ENCODE peak calls at places on chromosomes 11 and 22, in eight cellular contexts. Y is H9, Q is hepatocyte, D is GM12865, M is neural progenitor cell, G is B cell, K is ovary, C is fibroblast of villous mesenchyme. A is an unnamed sample.

GRCh38 chr11:30282289-30282631 is 40.6 kb upstream of the ARL14EP start:
- DNase-seq in Y (no peak), Q (no peak), D (peak), M (no peak), G (no peak), K (no peak), C (no peak), A (peak)

GRCh38 chr11:86688398-86689179 is 16.2 kb upstream of the ME3 start:
- DNase-seq in Y (no peak), Q (no peak), D (peak), M (no peak), G (no peak), K (no peak), C (peak), A (no peak)

GRCh38 chr11:130513132-130513531 is 64.7 kb downstream of the ADAMTS15 start:
- DNase-seq in Y (no peak), Q (no peak), D (no peak), M (no peak), G (no peak), K (no peak), C (peak), A (no peak)

GRCh38 chr22:20571531-20572007 is 64.2 kb downstream of the MED15 start:
- DNase-seq in Y (peak), Q (no peak), D (peak), M (peak), G (no peak), K (no peak), C (peak), A (peak)

GRCh38 chr11:108235192-108235591 is 12.3 kb downstream of the ATM start:
- DNase-seq in Y (no peak), Q (no peak), D (no peak), M (no peak), G (no peak), K (no peak), C (peak), A (no peak)

GRCh38 chr11:783581-784015 is 6.3 kb downstream of the CEND1 start:
- DNase-seq in Y (peak), Q (peak), D (no peak), M (peak), G (no peak), K (peak), C (peak), A (peak)

GRCh38 chr11:110432713-110433392 is 3.1 kb downstream of the FDX1 start:
- DNase-seq in Y (no peak), Q (no peak), D (no peak), M (peak), G (no peak), K (no peak), C (no peak), A (no peak)

GRCh38 chr11:116261616-116262015 is 511.2 kb downstream of the BUD13 start:
- DNase-seq in Y (no peak), Q (no peak), D (no peak), M (no peak), G (no peak), K (no peak), C (no peak), A (no peak)

GRCh38 chr11:65412271-65413076 is 10.1 kb upstream of the NEAT1 start:
- DNase-seq in Y (no peak), Q (no peak), D (no peak), M (no peak), G (peak), K (peak), C (no peak), A (no peak)

GRCh38 chr11:11010624-11011127 is 152.8 kb upstream of the ZBED5 start:
- DNase-seq in Y (peak), Q (peak), D (peak), M (peak), G (no peak), K (no peak), C (peak), A (peak)

GRCh38 chr22:49566693-49567092 is 261.0 kb downstream of the BRD1 start:
- DNase-seq in Y (peak), Q (no peak), D (no peak), M (no peak), G (no peak), K (no peak), C (no peak), A (no peak)

GRCh38 chr11:111417011-111417765 is 38.1 kb upstream of the POU2AF1 start:
- DNase-seq in Y (no peak), Q (no peak), D (peak), M (no peak), G (peak), K (no peak), C (peak), A (no peak)

GRCh38 chr11:11229691-11230090 is 123.4 kb downstream of the CSNK2A3 start:
- DNase-seq in Y (no peak), Q (no peak), D (no peak), M (no peak), G (no peak), K (no peak), C (no peak), A (no peak)

GRCh38 chr11:75893202-75893601 is 78.2 kb downstream of the UVRAG start:
- DNase-seq in Y (no peak), Q (no peak), D (no peak), M (no peak), G (no peak), K (no peak), C (no peak), A (no peak)

GRCh38 chr22:25702046-25702445 is 39.9 kb upstream of the MYO18B start:
- DNase-seq in Y (no peak), Q (no peak), D (peak), M (no peak), G (no peak), K (no peak), C (peak), A (no peak)

GRCh38 chr11:44868021-44868420 is 82.7 kb downstream of the TP53I11 start:
- DNase-seq in Y (no peak), Q (no peak), D (no peak), M (no peak), G (no peak), K (no peak), C (no peak), A (no peak)

GRCh38 chr22:36860821-36861659 is at the start of gene NCF4:
- DNase-seq in Y (no peak), Q (no peak), D (peak), M (no peak), G (peak), K (no peak), C (no peak), A (no peak)

GRCh38 chr11:70233511-70233919 is 30.4 kb downstream of the FADD start:
- DNase-seq in Y (no peak), Q (peak), D (peak), M (no peak), G (no peak), K (no peak), C (peak), A (no peak)

GRCh38 chr22:43618517-43618916 is 193.6 kb downstream of the EFCAB6 start:
- DNase-seq in Y (no peak), Q (no peak), D (no peak), M (no peak), G (no peak), K (no peak), C (no peak), A (no peak)

GRCh38 chr11:11372461-11372860 is 19.4 kb upstream of the CSNK2A3 start:
- DNase-seq in Y (no peak), Q (no peak), D (no peak), M (no peak), G (no peak), K (no peak), C (no peak), A (no peak)

GRCh38 chr22:28955817-28956216 is 72.4 kb downstream of the ZNRF3 start:
- DNase-seq in Y (no peak), Q (no peak), D (peak), M (no peak), G (peak), K (no peak), C (peak), A (no peak)

DNA sequence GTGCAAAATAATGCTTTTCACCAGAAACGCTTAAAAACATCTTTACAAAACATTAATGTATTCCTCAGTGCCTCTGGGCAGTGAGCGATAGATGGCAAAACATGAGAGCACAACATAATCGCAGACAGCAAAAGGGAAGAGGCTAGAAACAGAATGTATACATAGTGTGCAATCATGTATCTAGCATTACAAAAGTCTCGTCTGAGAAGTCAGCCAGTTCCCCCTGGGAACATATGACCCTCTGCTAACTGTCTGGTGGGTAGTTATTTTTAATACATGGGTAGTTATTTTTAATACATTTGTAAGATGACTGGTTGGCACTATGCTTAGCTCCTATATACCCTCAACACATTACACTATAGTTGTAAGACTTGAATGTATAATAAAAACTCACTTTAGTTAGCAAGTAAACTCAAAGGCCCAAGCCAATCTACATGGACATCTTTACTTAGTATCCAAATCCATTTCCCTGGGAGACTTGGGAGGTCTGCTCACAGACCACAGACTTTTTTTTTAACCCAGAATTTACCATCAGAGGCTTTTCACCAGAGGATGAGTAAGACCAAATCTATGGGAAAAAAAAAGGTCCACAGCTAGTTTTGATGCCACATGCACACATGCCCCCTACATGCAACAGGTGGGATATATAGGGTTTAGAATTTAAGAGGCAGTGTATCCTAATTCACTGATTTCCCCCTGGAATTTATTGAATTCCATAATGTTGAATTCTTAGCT is 71.7 kb downstream of the AMBRA1 start:
- DNase-seq in Y (no peak), Q (no peak), D (no peak), M (no peak), G (no peak), K (no peak), C (no peak), A (no peak)
- TF ChIP-seq CTCF in Y (peak), Q (peak), D (peak), M (peak), G (no peak), K (no peak), C (peak), A (peak)

GRCh38 chr22:35253946-35254345 is 3.3 kb upstream of the HMGXB4 start:
- DNase-seq in Y (no peak), Q (no peak), D (no peak), M (no peak), G (no peak), K (no peak), C (no peak), A (no peak)

GRCh38 chr22:35257002-35257320 is 332 bp upstream of the HMGXB4 start:
- DNase-seq in Y (no peak), Q (no peak), D (no peak), M (no peak), G (no peak), K (no peak), C (no peak), A (no peak)

GRCh38 chr22:35258144-35258988 is 1.1 kb downstream of the HMGXB4 start:
- DNase-seq in Y (peak), Q (peak), D (peak), M (peak), G (no peak), K (no peak), C (peak), A (peak)

DNA sequence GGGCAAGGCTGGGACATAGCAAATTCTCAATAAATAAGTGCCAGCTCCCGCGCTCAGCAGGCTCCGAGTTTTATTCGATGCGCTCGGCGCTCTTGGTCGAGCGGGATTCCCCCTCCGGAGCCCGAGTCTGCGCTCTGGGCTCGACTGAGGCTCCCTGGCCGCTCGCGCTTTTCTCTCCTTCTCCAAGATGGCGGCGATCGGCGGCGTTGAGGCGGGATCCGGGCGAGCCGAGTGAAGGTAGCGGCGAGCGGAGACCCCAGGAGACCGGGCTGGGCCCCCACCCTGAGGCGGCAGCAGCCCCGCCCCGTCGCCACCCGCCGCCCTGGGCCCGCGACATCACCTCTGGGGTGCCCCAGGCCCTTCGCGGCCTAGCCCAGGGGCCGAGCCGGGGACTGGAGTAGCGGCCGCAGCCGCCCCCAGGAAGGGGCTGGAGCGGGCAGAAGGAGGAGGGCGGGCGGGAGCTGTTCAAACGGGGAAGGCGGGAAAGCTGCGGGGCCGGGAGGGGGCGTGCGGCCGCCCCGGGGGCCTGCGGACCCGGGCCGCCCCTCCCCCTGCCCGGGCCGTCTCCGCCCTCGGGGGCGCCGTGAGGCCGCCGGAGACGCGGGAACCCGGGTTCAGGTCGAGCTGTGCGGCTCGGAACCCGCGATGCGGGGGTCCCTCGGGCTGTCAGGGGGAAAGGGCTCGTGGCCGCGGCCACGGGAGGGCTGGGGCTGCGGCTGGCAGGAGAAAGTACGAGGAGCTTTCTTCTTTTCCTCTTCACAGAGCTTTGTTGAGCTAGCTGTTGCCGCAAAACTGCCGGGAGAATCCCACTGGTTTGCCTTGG is at the start of gene HMGXB4:
- DNase-seq in Y (peak), Q (peak), D (peak), M (peak), G (peak), K (peak), C (peak), A (peak)
- TF ChIP-seq CTCF in Y (peak), Q (peak), D (peak), M (peak), G (peak), K (no peak), C (peak), A (no peak)

GRCh38 chr22:46010951-46011626 is 34.1 kb upstream of the WNT7B start:
- DNase-seq in Y (no peak), Q (no peak), D (no peak), M (no peak), G (no peak), K (peak), C (no peak), A (no peak)
- TF ChIP-seq CTCF in Y (no peak), Q (no peak), D (no peak), M (no peak), G (no peak), K (no peak), C (no peak), A (no peak)

GRCh38 chr22:24486501-24486921 is 8.6 kb upstream of the UPB1 start:
- DNase-seq in Y (no peak), Q (no peak), D (peak), M (no peak), G (no peak), K (no peak), C (peak), A (no peak)

GRCh38 chr22:24482998-24483397 is 12.1 kb upstream of the UPB1 start:
- DNase-seq in Y (no peak), Q (no peak), D (no peak), M (no peak), G (no peak), K (no peak), C (no peak), A (no peak)

GRCh38 chr22:24485170-24485569 is 10.0 kb upstream of the UPB1 start:
- DNase-seq in Y (no peak), Q (no peak), D (no peak), M (no peak), G (no peak), K (no peak), C (no peak), A (no peak)

GRCh38 chr22:24483966-24484545 is 11.1 kb upstream of the UPB1 start:
- DNase-seq in Y (no peak), Q (no peak), D (no peak), M (no peak), G (no peak), K (no peak), C (no peak), A (no peak)

GRCh38 chr22:24485608-24486007 is 9.5 kb upstream of the UPB1 start:
- DNase-seq in Y (no peak), Q (no peak), D (peak), M (no peak), G (peak), K (no peak), C (no peak), A (no peak)
- TF ChIP-seq CTCF in Y (peak), Q (peak), D (peak), M (peak), G (peak), K (peak), C (peak), A (no peak)

DNA sequence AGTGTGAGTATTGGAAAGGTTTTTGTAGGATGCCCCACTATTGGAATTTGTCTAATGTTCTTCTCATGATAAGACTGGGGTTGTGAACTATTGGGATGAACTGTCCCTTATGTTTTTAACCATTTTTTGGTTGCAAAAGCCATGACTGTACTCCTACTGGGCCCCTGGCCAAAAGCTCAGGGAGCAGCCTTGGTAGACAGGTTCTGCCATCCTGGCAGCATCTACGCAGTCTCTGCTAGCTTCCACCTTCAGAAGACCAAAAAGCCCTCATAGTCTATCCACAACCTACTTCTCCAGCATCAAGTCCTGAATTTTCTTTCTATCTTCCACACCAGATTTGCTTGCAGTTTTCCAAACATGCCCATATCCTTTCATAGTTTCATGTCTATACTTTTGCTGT is 211.8 kb downstream of the TENM4 start:
- DNase-seq in Y (no peak), Q (no peak), D (no peak), M (no peak), G (no peak), K (no peak), C (no peak), A (no peak)
- TF ChIP-seq CTCF in Y (no peak), Q (no peak), D (no peak), M (no peak), G (no peak), K (no peak), C (no peak), A (no peak)